ENCODE peak calls at places on chromosomes 11 and 22, in nine cellular contexts. One of them, this sample, is unnamed.
A peak's percentile ranks its signal among the peaks of the same experiment; 100 is the strongest.

GRCh38 chr11:127898422-127899365 is 688.7 kb downstream of the ETS1 start:
- DNase-seq in HFF-Myc: no peak
- DNase-seq in foreskin fibroblast: no peak
- DNase-seq in A549: no peak
- DNase-seq in cardiac fibroblast: no peak
- DNase-seq in CD4-positive, alpha-beta T cell: no peak
- DNase-seq in sigmoid colon: no peak
- DNase-seq in K562: no peak
- DNase-seq in Panc1: no peak
- DNase-seq in this sample: no peak

GRCh38 chr11:69558519-69558941 is 77.1 kb downstream of the LINC01488 start:
- DNase-seq in sigmoid colon: no peak
- DNase-seq in foreskin fibroblast: no peak
- DNase-seq in CD4-positive, alpha-beta T cell: peak; percentile 17
- DNase-seq in A549: no peak
- DNase-seq in K562: peak; percentile 4
- DNase-seq in Panc1: no peak
- DNase-seq in HFF-Myc: no peak
- DNase-seq in cardiac fibroblast: no peak
- DNase-seq in this sample: no peak

GRCh38 chr22:19039796-19040580 is 82.2 kb downstream of the DGCR2 start:
- DNase-seq in Panc1: no peak
- DNase-seq in A549: no peak
- DNase-seq in cardiac fibroblast: no peak
- DNase-seq in HFF-Myc: no peak
- DNase-seq in K562: no peak
- DNase-seq in sigmoid colon: peak; percentile 30
- DNase-seq in CD4-positive, alpha-beta T cell: no peak
- DNase-seq in foreskin fibroblast: no peak
- DNase-seq in this sample: no peak

GRCh38 chr11:134267466-134267865 is 8.7 kb upstream of the GLB1L3 start:
- DNase-seq in Panc1: no peak
- DNase-seq in sigmoid colon: no peak
- DNase-seq in HFF-Myc: no peak
- DNase-seq in cardiac fibroblast: no peak
- DNase-seq in CD4-positive, alpha-beta T cell: no peak
- DNase-seq in K562: no peak
- DNase-seq in A549: no peak
- DNase-seq in foreskin fibroblast: no peak
- DNase-seq in this sample: no peak

GRCh38 chr22:40484906-40485660 is 114.7 kb downstream of the SGSM3 start:
- DNase-seq in cardiac fibroblast: peak; percentile 51
- DNase-seq in HFF-Myc: no peak
- DNase-seq in foreskin fibroblast: peak; percentile 21
- DNase-seq in CD4-positive, alpha-beta T cell: no peak
- DNase-seq in K562: no peak
- DNase-seq in A549: no peak
- DNase-seq in sigmoid colon: no peak
- DNase-seq in Panc1: no peak
- DNase-seq in this sample: no peak

GRCh38 chr11:44806631-44807030 is 79.9 kb downstream of the TSPAN18 start:
- DNase-seq in K562: no peak
- DNase-seq in Panc1: no peak
- DNase-seq in A549: no peak
- DNase-seq in sigmoid colon: no peak
- DNase-seq in foreskin fibroblast: no peak
- DNase-seq in cardiac fibroblast: no peak
- DNase-seq in CD4-positive, alpha-beta T cell: no peak
- DNase-seq in HFF-Myc: no peak
- DNase-seq in this sample: no peak

GRCh38 chr11:65713212-65713969 is 1.3 kb downstream of the KAT5 start:
- DNase-seq in Panc1: no peak
- DNase-seq in foreskin fibroblast: no peak
- DNase-seq in A549: no peak
- DNase-seq in HFF-Myc: no peak
- DNase-seq in cardiac fibroblast: no peak
- DNase-seq in CD4-positive, alpha-beta T cell: no peak
- DNase-seq in sigmoid colon: no peak
- DNase-seq in K562: no peak
- DNase-seq in this sample: no peak

GRCh38 chr22:27980424-27981148 is 61.5 kb upstream of the PITPNB start:
- DNase-seq in foreskin fibroblast: no peak
- DNase-seq in CD4-positive, alpha-beta T cell: no peak
- DNase-seq in cardiac fibroblast: no peak
- DNase-seq in HFF-Myc: no peak
- DNase-seq in sigmoid colon: no peak
- DNase-seq in Panc1: no peak
- DNase-seq in K562: no peak
- DNase-seq in A549: no peak
- DNase-seq in this sample: no peak

GRCh38 chr11:121464352-121464946 is 11.7 kb upstream of the SORL1-AS1 start:
- DNase-seq in K562: no peak
- DNase-seq in A549: peak; percentile 49
- DNase-seq in foreskin fibroblast: peak; percentile 88
- DNase-seq in CD4-positive, alpha-beta T cell: peak; percentile 64
- DNase-seq in HFF-Myc: peak; percentile 84
- DNase-seq in sigmoid colon: peak; percentile 89
- DNase-seq in cardiac fibroblast: peak; percentile 82
- DNase-seq in Panc1: peak; percentile 80
- DNase-seq in this sample: no peak

GRCh38 chr22:36863281-36863680 is 2.5 kb downstream of the NCF4 start:
- DNase-seq in Panc1: no peak
- DNase-seq in HFF-Myc: no peak
- DNase-seq in cardiac fibroblast: no peak
- DNase-seq in CD4-positive, alpha-beta T cell: no peak
- DNase-seq in sigmoid colon: peak; percentile 42
- DNase-seq in foreskin fibroblast: no peak
- DNase-seq in A549: no peak
- DNase-seq in K562: no peak
- DNase-seq in this sample: no peak

GRCh38 chr22:36369004-36369921 is 18.5 kb downstream of the MYH9 start:
- DNase-seq in A549: no peak
- DNase-seq in sigmoid colon: no peak
- DNase-seq in CD4-positive, alpha-beta T cell: no peak
- DNase-seq in foreskin fibroblast: no peak
- DNase-seq in Panc1: no peak
- DNase-seq in HFF-Myc: no peak
- DNase-seq in K562: no peak
- DNase-seq in cardiac fibroblast: no peak
- DNase-seq in this sample: no peak

GRCh38 chr22:40635008-40635939 is 1.2 kb downstream of the MRTFA start:
- DNase-seq in cardiac fibroblast: peak; percentile 57
- DNase-seq in Panc1: no peak
- DNase-seq in CD4-positive, alpha-beta T cell: no peak
- DNase-seq in sigmoid colon: peak; percentile 78
- DNase-seq in K562: no peak
- DNase-seq in A549: no peak
- DNase-seq in HFF-Myc: no peak
- DNase-seq in foreskin fibroblast: no peak
- DNase-seq in this sample: no peak

GRCh38 chr22:19848298-19849224 is 6.1 kb downstream of the GNB1L start:
- DNase-seq in HFF-Myc: no peak
- DNase-seq in cardiac fibroblast: no peak
- DNase-seq in Panc1: no peak
- DNase-seq in A549: peak; percentile 20
- DNase-seq in sigmoid colon: peak; percentile 59
- DNase-seq in CD4-positive, alpha-beta T cell: no peak
- DNase-seq in foreskin fibroblast: peak; percentile 31
- DNase-seq in K562: no peak
- DNase-seq in this sample: no peak

GRCh38 chr11:133840479-133840941 is 4.8 kb downstream of the SPATA19 start:
- DNase-seq in foreskin fibroblast: no peak
- DNase-seq in Panc1: no peak
- DNase-seq in HFF-Myc: no peak
- DNase-seq in K562: no peak
- DNase-seq in A549: no peak
- DNase-seq in CD4-positive, alpha-beta T cell: no peak
- DNase-seq in cardiac fibroblast: no peak
- DNase-seq in sigmoid colon: no peak
- DNase-seq in this sample: no peak

GRCh38 chr11:124339671-124340447 is 19.9 kb upstream of the OR8D2 start:
- DNase-seq in K562: no peak
- DNase-seq in foreskin fibroblast: no peak
- DNase-seq in sigmoid colon: no peak
- DNase-seq in cardiac fibroblast: no peak
- DNase-seq in HFF-Myc: no peak
- DNase-seq in CD4-positive, alpha-beta T cell: no peak
- DNase-seq in A549: no peak
- DNase-seq in Panc1: no peak
- DNase-seq in this sample: no peak

GRCh38 chr11:108872781-108873291 is 208.0 kb downstream of the DDX10 start:
- DNase-seq in foreskin fibroblast: no peak
- DNase-seq in K562: no peak
- DNase-seq in Panc1: no peak
- DNase-seq in cardiac fibroblast: no peak
- DNase-seq in HFF-Myc: no peak
- DNase-seq in sigmoid colon: no peak
- DNase-seq in A549: no peak
- DNase-seq in CD4-positive, alpha-beta T cell: no peak
- DNase-seq in this sample: no peak

GRCh38 chr11:110737591-110737990 is 25.4 kb upstream of the ARHGAP20 start:
- DNase-seq in Panc1: no peak
- DNase-seq in K562: no peak
- DNase-seq in CD4-positive, alpha-beta T cell: no peak
- DNase-seq in cardiac fibroblast: no peak
- DNase-seq in sigmoid colon: no peak
- DNase-seq in A549: no peak
- DNase-seq in HFF-Myc: no peak
- DNase-seq in foreskin fibroblast: no peak
- DNase-seq in this sample: no peak

GRCh38 chr11:65847746-65848145 is 10.2 kb downstream of the CFL1 start:
- DNase-seq in CD4-positive, alpha-beta T cell: no peak
- DNase-seq in K562: peak; percentile 15
- DNase-seq in Panc1: no peak
- DNase-seq in foreskin fibroblast: no peak
- DNase-seq in sigmoid colon: no peak
- DNase-seq in A549: no peak
- DNase-seq in HFF-Myc: no peak
- DNase-seq in cardiac fibroblast: no peak
- DNase-seq in this sample: no peak

GRCh38 chr11:2088746-2089535 is 50.2 kb downstream of the IGF2 start:
- DNase-seq in A549: peak; percentile 37
- DNase-seq in CD4-positive, alpha-beta T cell: no peak
- DNase-seq in sigmoid colon: peak; percentile 25
- DNase-seq in HFF-Myc: no peak
- DNase-seq in foreskin fibroblast: no peak
- DNase-seq in Panc1: no peak
- DNase-seq in cardiac fibroblast: no peak
- DNase-seq in K562: peak; percentile 24
- DNase-seq in this sample: no peak
- TF ChIP-seq CTCF in A549: no peak
- TF ChIP-seq CTCF in CD4-positive, alpha-beta T cell: no peak
- TF ChIP-seq CTCF in sigmoid colon: no peak
- TF ChIP-seq CTCF in HFF-Myc: no peak
- TF ChIP-seq CTCF in foreskin fibroblast: no peak
- TF ChIP-seq CTCF in Panc1: no peak
- TF ChIP-seq CTCF in cardiac fibroblast: peak; percentile 22
- TF ChIP-seq CTCF in K562: no peak
- TF ChIP-seq CTCF in this sample: peak; percentile 39

DNA sequence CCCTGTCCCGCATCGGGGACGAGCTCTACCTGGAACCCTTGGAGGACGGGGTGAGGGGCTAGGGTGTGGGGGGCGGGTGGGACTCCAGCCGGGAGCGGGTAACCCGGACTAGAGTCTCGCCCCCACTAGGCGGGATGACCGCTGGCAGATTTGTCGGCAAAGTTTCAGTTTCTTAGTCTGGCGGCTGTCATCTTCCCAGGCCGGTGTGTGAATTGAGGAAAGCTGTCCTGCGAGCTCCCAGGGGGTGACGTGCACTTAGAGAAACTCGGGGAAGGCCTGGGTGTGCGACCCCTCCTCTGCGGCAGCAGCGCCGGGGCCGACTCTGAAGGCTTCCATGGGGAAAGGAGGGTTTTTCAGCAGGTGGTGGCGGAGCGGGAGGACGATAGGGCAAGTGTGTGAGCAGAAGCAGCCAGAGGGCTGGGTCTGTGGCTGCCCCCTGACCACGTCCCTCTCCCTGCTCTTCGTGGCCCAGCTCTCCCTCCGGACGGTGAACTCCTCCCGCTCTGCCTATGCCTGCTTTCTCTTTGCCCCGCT is 463 bp downstream of the RAD9A start:
- DNase-seq in Panc1: no peak
- DNase-seq in HFF-Myc: no peak
- DNase-seq in foreskin fibroblast: no peak
- DNase-seq in A549: no peak
- DNase-seq in sigmoid colon: no peak
- DNase-seq in K562: no peak
- DNase-seq in CD4-positive, alpha-beta T cell: no peak
- DNase-seq in cardiac fibroblast: no peak
- DNase-seq in this sample: peak; percentile 28
- TF ChIP-seq CTCF in Panc1: no peak
- TF ChIP-seq CTCF in HFF-Myc: no peak
- TF ChIP-seq CTCF in foreskin fibroblast: no peak
- TF ChIP-seq CTCF in A549: no peak
- TF ChIP-seq CTCF in sigmoid colon: no peak
- TF ChIP-seq CTCF in K562: no peak
- TF ChIP-seq CTCF in CD4-positive, alpha-beta T cell: no peak
- TF ChIP-seq CTCF in cardiac fibroblast: no peak
- TF ChIP-seq CTCF in this sample: no peak

GRCh38 chr11:21323617-21324016 is 654.2 kb downstream of the NELL1 start:
- DNase-seq in K562: no peak
- DNase-seq in sigmoid colon: no peak
- DNase-seq in HFF-Myc: no peak
- DNase-seq in foreskin fibroblast: no peak
- DNase-seq in Panc1: no peak
- DNase-seq in CD4-positive, alpha-beta T cell: no peak
- DNase-seq in cardiac fibroblast: no peak
- DNase-seq in A549: no peak
- DNase-seq in this sample: no peak
- TF ChIP-seq CTCF in K562: no peak
- TF ChIP-seq CTCF in sigmoid colon: no peak
- TF ChIP-seq CTCF in HFF-Myc: no peak
- TF ChIP-seq CTCF in foreskin fibroblast: no peak
- TF ChIP-seq CTCF in Panc1: no peak
- TF ChIP-seq CTCF in CD4-positive, alpha-beta T cell: no peak
- TF ChIP-seq CTCF in cardiac fibroblast: no peak
- TF ChIP-seq CTCF in A549: no peak
- TF ChIP-seq CTCF in this sample: peak; percentile 37

DNA sequence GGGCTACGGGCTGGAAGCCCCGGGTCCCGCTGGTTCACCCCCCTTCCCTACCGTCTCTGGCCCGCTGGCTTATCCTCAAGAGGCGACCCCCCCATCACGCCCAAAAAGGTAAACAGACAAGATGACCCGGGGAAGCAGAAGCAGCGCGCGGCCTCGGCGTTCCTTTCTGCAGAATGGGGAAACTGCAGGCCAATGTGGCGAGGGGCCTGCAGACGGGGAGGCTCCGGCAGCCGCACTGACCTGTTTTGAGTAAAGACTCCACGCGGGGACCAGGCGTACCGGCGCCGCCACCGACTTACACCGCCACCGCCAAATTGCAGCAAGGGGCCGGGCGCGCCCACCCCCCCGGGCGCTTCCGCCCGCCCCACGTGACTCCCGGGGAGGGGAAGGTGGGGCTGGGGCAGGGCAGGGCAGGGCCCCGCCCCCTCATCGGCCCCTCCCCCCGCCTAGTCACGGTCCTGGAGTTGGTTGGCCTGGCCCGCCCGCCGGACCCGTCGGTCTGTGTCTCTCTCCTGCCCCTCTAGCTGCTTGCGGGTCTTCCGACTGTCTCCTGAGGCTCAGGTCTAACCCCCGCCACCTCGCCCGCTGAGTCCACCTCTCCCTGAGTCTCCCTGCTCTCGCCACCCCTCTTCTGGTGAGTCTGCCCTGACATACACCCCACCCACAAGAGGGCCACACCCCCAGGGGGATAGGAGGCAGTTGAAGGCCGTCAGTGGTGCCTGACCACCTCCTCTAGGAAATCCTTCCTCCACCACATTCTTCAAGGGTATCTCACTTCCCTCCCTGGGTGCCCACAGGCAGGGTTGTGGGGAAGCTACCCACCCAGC is at the start of gene ARAP1:
- DNase-seq in A549: peak; percentile 70
- DNase-seq in Panc1: peak; percentile 32
- DNase-seq in sigmoid colon: peak; percentile 88
- DNase-seq in foreskin fibroblast: peak; percentile 54
- DNase-seq in HFF-Myc: no peak
- DNase-seq in K562: peak; percentile 96
- DNase-seq in CD4-positive, alpha-beta T cell: peak; percentile 69
- DNase-seq in cardiac fibroblast: peak; percentile 77
- DNase-seq in this sample: peak; percentile 46
- TF ChIP-seq CTCF in A549: no peak
- TF ChIP-seq CTCF in Panc1: no peak
- TF ChIP-seq CTCF in sigmoid colon: no peak
- TF ChIP-seq CTCF in foreskin fibroblast: no peak
- TF ChIP-seq CTCF in HFF-Myc: no peak
- TF ChIP-seq CTCF in K562: peak; percentile 10
- TF ChIP-seq CTCF in CD4-positive, alpha-beta T cell: no peak
- TF ChIP-seq CTCF in cardiac fibroblast: no peak
- TF ChIP-seq CTCF in this sample: no peak

This sample was measured in neural crest cell.